ENCODE peak calls at places on chromosomes 16 and 17, in four cellular contexts. One of them, this sample, is unnamed.
A peak's percentile ranks its signal among the peaks of the same experiment; 100 is the strongest.

GRCh38 chr17:81381632-81382577 is 13.4 kb upstream of the BAHCC1 start:
- DNase-seq in body of pancreas: no peak
- DNase-seq in AG04450: no peak
- DNase-seq in type B pancreatic cell: no peak
- DNase-seq in this sample: no peak

GRCh38 chr17:53724726-53725125 is 98.0 kb upstream of the KIF2B start:
- DNase-seq in body of pancreas: peak; percentile 14
- DNase-seq in AG04450: no peak
- DNase-seq in type B pancreatic cell: no peak
- DNase-seq in this sample: no peak

GRCh38 chr17:75105269-75106080 is 4.3 kb upstream of the ARMC7 start:
- DNase-seq in type B pancreatic cell: no peak
- DNase-seq in body of pancreas: peak; percentile 71
- DNase-seq in AG04450: no peak
- DNase-seq in this sample: no peak

GRCh38 chr16:12485425-12485824 is 318.3 kb downstream of the CPPED1 start:
- DNase-seq in AG04450: no peak
- DNase-seq in body of pancreas: no peak
- DNase-seq in type B pancreatic cell: no peak
- DNase-seq in this sample: no peak

GRCh38 chr16:85169333-85170065 is 57.2 kb upstream of the CIBAR2 start:
- DNase-seq in body of pancreas: no peak
- DNase-seq in type B pancreatic cell: no peak
- DNase-seq in AG04450: no peak
- DNase-seq in this sample: no peak

GRCh38 chr17:79720705-79721295 is 9.9 kb upstream of the ENPP7 start:
- DNase-seq in body of pancreas: no peak
- DNase-seq in type B pancreatic cell: no peak
- DNase-seq in AG04450: no peak
- DNase-seq in this sample: no peak

GRCh38 chr16:4800290-4801041 is 2.0 kb downstream of the ROGDI start:
- DNase-seq in type B pancreatic cell: no peak
- DNase-seq in body of pancreas: peak; percentile 84
- DNase-seq in AG04450: no peak
- DNase-seq in this sample: no peak

GRCh38 chr17:59506907-59507726 is 58.3 kb upstream of the DHX40 start:
- DNase-seq in AG04450: no peak
- DNase-seq in type B pancreatic cell: peak; percentile 24
- DNase-seq in body of pancreas: no peak
- DNase-seq in this sample: no peak

GRCh38 chr16:53482123-53482522 is 20.9 kb downstream of the AKTIP start:
- DNase-seq in type B pancreatic cell: no peak
- DNase-seq in body of pancreas: no peak
- DNase-seq in AG04450: no peak
- DNase-seq in this sample: no peak

GRCh38 chr17:40313660-40314556 is 4.9 kb downstream of the RARA start:
- DNase-seq in body of pancreas: no peak
- DNase-seq in AG04450: no peak
- DNase-seq in type B pancreatic cell: no peak
- DNase-seq in this sample: no peak

GRCh38 chr16:1548234-1548633 is 14.8 kb downstream of the TMEM204 start:
- DNase-seq in AG04450: no peak
- DNase-seq in body of pancreas: no peak
- DNase-seq in type B pancreatic cell: no peak
- DNase-seq in this sample: no peak

DNA sequence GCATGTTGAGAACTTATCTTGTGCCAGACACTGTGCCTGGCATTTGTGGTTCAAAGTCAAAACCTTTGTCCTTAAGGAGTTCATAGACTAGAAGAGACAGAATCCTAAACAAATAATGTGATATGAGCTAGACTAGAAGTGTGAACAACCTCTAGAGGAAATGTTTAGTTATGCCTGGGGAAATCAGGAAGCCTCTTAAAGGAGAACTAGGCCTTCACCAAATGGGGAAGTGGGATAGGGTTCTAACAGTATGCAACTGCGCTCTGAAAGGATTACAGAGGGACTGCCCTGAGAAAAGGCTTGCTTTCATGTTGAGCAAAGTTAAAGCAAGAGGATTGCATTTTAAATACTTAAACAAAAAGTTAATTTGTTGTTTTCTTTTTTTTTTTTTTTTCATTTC is 4.9 kb downstream of the RUNDC1 start:
- DNase-seq in type B pancreatic cell: no peak
- DNase-seq in body of pancreas: no peak
- DNase-seq in AG04450: no peak
- DNase-seq in this sample: no peak
- TF ChIP-seq CTCF in type B pancreatic cell: no peak
- TF ChIP-seq CTCF in body of pancreas: no peak
- TF ChIP-seq CTCF in AG04450: no peak
- TF ChIP-seq CTCF in this sample: no peak

GRCh38 chr16:546909-547770 is 13.1 kb upstream of the PRR35 start:
- DNase-seq in type B pancreatic cell: peak; percentile 85
- DNase-seq in body of pancreas: peak; percentile 71
- DNase-seq in AG04450: no peak
- DNase-seq in this sample: no peak
- TF ChIP-seq CTCF in type B pancreatic cell: peak; percentile 77
- TF ChIP-seq CTCF in body of pancreas: peak; percentile 21
- TF ChIP-seq CTCF in AG04450: peak; percentile 31
- TF ChIP-seq CTCF in this sample: peak; percentile 45

GRCh38 chr17:14048169-14048568 is 21.1 kb upstream of the COX10 start:
- DNase-seq in type B pancreatic cell: no peak
- DNase-seq in AG04450: no peak
- DNase-seq in body of pancreas: no peak
- DNase-seq in this sample: no peak
- TF ChIP-seq CTCF in type B pancreatic cell: peak; percentile 61
- TF ChIP-seq CTCF in AG04450: peak; percentile 43
- TF ChIP-seq CTCF in body of pancreas: no peak
- TF ChIP-seq CTCF in this sample: peak; percentile 20

GRCh38 chr17:37438141-37438540 is 31.5 kb downstream of the TADA2A start:
- DNase-seq in AG04450: no peak
- DNase-seq in type B pancreatic cell: no peak
- DNase-seq in body of pancreas: no peak
- DNase-seq in this sample: no peak
- TF ChIP-seq CTCF in AG04450: no peak
- TF ChIP-seq CTCF in type B pancreatic cell: no peak
- TF ChIP-seq CTCF in body of pancreas: no peak
- TF ChIP-seq CTCF in this sample: no peak

GRCh38 chr17:47838636-47839035 is 2.4 kb downstream of the SCRN2 start:
- DNase-seq in AG04450: no peak
- DNase-seq in type B pancreatic cell: no peak
- DNase-seq in body of pancreas: no peak
- DNase-seq in this sample: no peak

GRCh38 chr17:47839899-47840741 is 953 bp downstream of the SCRN2 start:
- DNase-seq in body of pancreas: no peak
- DNase-seq in AG04450: no peak
- DNase-seq in type B pancreatic cell: no peak
- DNase-seq in this sample: no peak

GRCh38 chr17:47841488-47842308 is 625 bp upstream of the SCRN2 start:
- DNase-seq in type B pancreatic cell: no peak
- DNase-seq in AG04450: no peak
- DNase-seq in body of pancreas: no peak
- DNase-seq in this sample: no peak

GRCh38 chr17:47839071-47839470 is 2.0 kb downstream of the SCRN2 start:
- DNase-seq in type B pancreatic cell: no peak
- DNase-seq in body of pancreas: no peak
- DNase-seq in AG04450: no peak
- DNase-seq in this sample: no peak

GRCh38 chr17:47840742-47841487 is at the start of gene SCRN2:
- DNase-seq in AG04450: peak; percentile 34
- DNase-seq in body of pancreas: peak; percentile 91
- DNase-seq in type B pancreatic cell: peak; percentile 95
- DNase-seq in this sample: peak; percentile 59
- TF ChIP-seq CTCF in AG04450: peak; percentile 98
- TF ChIP-seq CTCF in body of pancreas: peak; percentile 96
- TF ChIP-seq CTCF in type B pancreatic cell: peak; percentile 94
- TF ChIP-seq CTCF in this sample: peak; percentile 94

GRCh38 chr16:87702325-87702811 is 63.4 kb downstream of the KLHDC4 start:
- DNase-seq in body of pancreas: peak; percentile 14
- DNase-seq in type B pancreatic cell: no peak
- DNase-seq in AG04450: no peak
- DNase-seq in this sample: no peak
- TF ChIP-seq CTCF in body of pancreas: no peak
- TF ChIP-seq CTCF in type B pancreatic cell: peak; percentile 70
- TF ChIP-seq CTCF in AG04450: peak; percentile 69
- TF ChIP-seq CTCF in this sample: peak; percentile 47

GRCh38 chr17:77256710-77257109 is 115.9 kb downstream of the SEC14L1 start:
- DNase-seq in AG04450: no peak
- DNase-seq in type B pancreatic cell: no peak
- DNase-seq in body of pancreas: no peak
- DNase-seq in this sample: no peak
- TF ChIP-seq CTCF in AG04450: no peak
- TF ChIP-seq CTCF in type B pancreatic cell: no peak
- TF ChIP-seq CTCF in body of pancreas: no peak
- TF ChIP-seq CTCF in this sample: no peak

DNA sequence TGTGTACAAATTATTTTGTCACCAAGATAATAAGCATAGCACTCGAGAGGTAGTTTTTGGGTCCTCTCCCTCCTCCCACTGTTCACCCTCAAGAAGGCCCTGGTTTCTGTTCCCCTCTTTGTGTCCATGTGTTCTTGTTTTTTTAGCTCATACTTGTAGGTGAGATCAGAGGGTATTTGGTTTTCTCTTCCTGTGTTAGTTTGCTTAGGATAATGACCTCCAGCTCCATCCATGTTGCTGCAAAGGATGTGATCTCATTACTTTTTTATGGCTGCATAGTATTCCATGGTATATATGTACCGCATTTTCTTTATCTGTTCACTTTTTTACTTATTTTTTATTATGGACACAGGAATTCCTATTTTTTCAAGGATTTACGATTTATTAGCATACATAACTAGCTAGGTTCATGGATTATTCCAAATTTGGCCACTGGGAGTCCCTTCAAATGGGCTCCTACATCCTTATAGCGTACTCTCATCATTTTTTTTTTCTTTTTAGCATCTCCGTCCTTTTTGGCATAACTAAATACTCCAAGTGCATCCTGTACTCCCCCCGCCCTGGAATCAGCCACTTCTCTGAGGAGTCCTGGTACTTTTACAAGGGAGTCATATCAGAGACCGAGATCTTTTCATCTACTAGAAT is 7.3 kb downstream of the TADA2A start:
- DNase-seq in body of pancreas: no peak
- DNase-seq in AG04450: no peak
- DNase-seq in type B pancreatic cell: no peak
- DNase-seq in this sample: no peak
- TF ChIP-seq CTCF in body of pancreas: no peak
- TF ChIP-seq CTCF in AG04450: peak; percentile 42
- TF ChIP-seq CTCF in type B pancreatic cell: peak; percentile 64
- TF ChIP-seq CTCF in this sample: peak; percentile 13

GRCh38 chr16:57299719-57300386 is 15.4 kb upstream of the PLLP start:
- DNase-seq in AG04450: peak; percentile 93
- DNase-seq in body of pancreas: peak; percentile 91
- DNase-seq in type B pancreatic cell: peak; percentile 90
- DNase-seq in this sample: peak; percentile 93
- TF ChIP-seq CTCF in AG04450: no peak
- TF ChIP-seq CTCF in body of pancreas: no peak
- TF ChIP-seq CTCF in type B pancreatic cell: peak; percentile 21
- TF ChIP-seq CTCF in this sample: no peak

GRCh38 chr16:29784901-29785500 is 5.5 kb upstream of the KIF22 start:
- DNase-seq in AG04450: no peak
- DNase-seq in body of pancreas: peak; percentile 70
- DNase-seq in type B pancreatic cell: peak; percentile 79
- DNase-seq in this sample: no peak
- TF ChIP-seq CTCF in AG04450: peak; percentile 76
- TF ChIP-seq CTCF in body of pancreas: peak; percentile 77
- TF ChIP-seq CTCF in type B pancreatic cell: peak; percentile 88
- TF ChIP-seq CTCF in this sample: peak; percentile 86

This sample was measured in AG09319.